ENCODE peak calls at places on chromosomes 13 and 19, in six cellular contexts. K, I, U, V, Q and Z are unnamed samples.

GRCh38 chr13:75437582-75438318 is 44.2 kb downstream of the TBC1D4 start:
- DNase-seq in K (no peak), I (no peak), U (no peak), V (peak), Q (no peak), Z (no peak)

GRCh38 chr19:3857449-3858003 is 11.3 kb downstream of the ZFR2 start:
- DNase-seq in K (no peak), I (no peak), U (peak), V (no peak), Q (no peak), Z (no peak)

GRCh38 chr19:40723661-40724254 is 6.8 kb downstream of the ITPKC start:
- DNase-seq in K (no peak), I (no peak), U (no peak), V (no peak), Q (no peak), Z (no peak)

GRCh38 chr13:75480691-75481175 is 1.2 kb downstream of the TBC1D4 start:
- DNase-seq in K (peak), I (peak), U (peak), V (no peak), Q (peak), Z (peak)

GRCh38 chr19:43570174-43570791 is 5.0 kb downstream of the XRCC1 start:
- DNase-seq in K (no peak), I (no peak), U (no peak), V (no peak), Q (no peak), Z (no peak)

GRCh38 chr13:44622259-44622658 is 46.1 kb upstream of the TSC22D1 start:
- DNase-seq in K (no peak), I (no peak), U (no peak), V (no peak), Q (no peak), Z (no peak)

GRCh38 chr13:60328073-60328472 is 68.9 kb upstream of the TDRD3 start:
- DNase-seq in K (no peak), I (no peak), U (no peak), V (peak), Q (no peak), Z (no peak)

GRCh38 chr13:39875111-39875510 is 219.6 kb downstream of the COG6 start:
- DNase-seq in K (no peak), I (no peak), U (no peak), V (no peak), Q (no peak), Z (no peak)

GRCh38 chr19:41411682-41412265 is 14.2 kb downstream of the BCKDHA start:
- DNase-seq in K (no peak), I (no peak), U (no peak), V (no peak), Q (no peak), Z (no peak)

GRCh38 chr19:40797963-40798222 is 1.1 kb upstream of the EGLN2 start:
- DNase-seq in K (no peak), I (no peak), U (no peak), V (no peak), Q (no peak), Z (no peak)

GRCh38 chr19:18208098-18208951 is 4.5 kb upstream of the RAB3A start:
- DNase-seq in K (no peak), I (peak), U (peak), V (no peak), Q (no peak), Z (no peak)

GRCh38 chr13:99395436-99395835 is 88.2 kb upstream of the GPR183 start:
- DNase-seq in K (no peak), I (no peak), U (no peak), V (no peak), Q (no peak), Z (no peak)

GRCh38 chr13:59211636-59212035 is 952.1 kb downstream of the DIAPH3 start:
- DNase-seq in K (no peak), I (no peak), U (no peak), V (no peak), Q (no peak), Z (no peak)

GRCh38 chr13:100584901-100585300 is 3.7 kb downstream of the GGACT start:
- DNase-seq in K (no peak), I (no peak), U (no peak), V (peak), Q (no peak), Z (no peak)

GRCh38 chr19:28619842-28620429 is 593.0 kb downstream of the UQCRFS1 start:
- DNase-seq in K (no peak), I (no peak), U (no peak), V (no peak), Q (no peak), Z (no peak)

GRCh38 chr19:53581871-53582279 is 43.9 kb downstream of the ZNF331 start:
- DNase-seq in K (no peak), I (no peak), U (no peak), V (no peak), Q (no peak), Z (no peak)

GRCh38 chr19:47469719-47470118 is 2.0 kb downstream of the SLC8A2 start:
- DNase-seq in K (no peak), I (no peak), U (no peak), V (no peak), Q (no peak), Z (no peak)

GRCh38 chr13:100542546-100543156 is 45.9 kb downstream of the GGACT start:
- DNase-seq in K (no peak), I (peak), U (no peak), V (peak), Q (no peak), Z (no peak)

GRCh38 chr19:29487432-29487831 is 38.4 kb upstream of the VSTM2B start:
- DNase-seq in K (peak), I (no peak), U (peak), V (no peak), Q (no peak), Z (no peak)

GRCh38 chr19:8403098-8403819 is 9.8 kb upstream of the MARCHF2 start:
- DNase-seq in K (no peak), I (no peak), U (no peak), V (no peak), Q (no peak), Z (no peak)

GRCh38 chr19:28868836-28869235 is 344.1 kb downstream of the UQCRFS1 start:
- DNase-seq in K (no peak), I (no peak), U (no peak), V (no peak), Q (no peak), Z (no peak)

GRCh38 chr13:23159205-23159586 is 21.6 kb upstream of the SGCG start:
- DNase-seq in K (no peak), I (peak), U (no peak), V (peak), Q (peak), Z (peak)

GRCh38 chr19:16078311-16078758 is 2.0 kb downstream of the TPM4 start:
- DNase-seq in K (no peak), I (peak), U (peak), V (peak), Q (no peak), Z (no peak)

GRCh38 chr19:4575978-4576933 is 16.8 kb upstream of the SEMA6B start:
- DNase-seq in K (peak), I (peak), U (peak), V (peak), Q (peak), Z (no peak)

GRCh38 chr19:18020212-18021067 is 12.5 kb downstream of the ARRDC2 start:
- DNase-seq in K (peak), I (no peak), U (peak), V (no peak), Q (no peak), Z (no peak)

GRCh38 chr13:23579072-23579885 is 9.1 kb downstream of the TNFRSF19 start:
- DNase-seq in K (peak), I (peak), U (peak), V (peak), Q (peak), Z (peak)

GRCh38 chr19:10430505-10431253 is 10.3 kb downstream of the PDE4A start:
- DNase-seq in K (peak), I (no peak), U (peak), V (no peak), Q (no peak), Z (no peak)

GRCh38 chr19:6375411-6376010 is at the start of gene PSPN:
- DNase-seq in K (no peak), I (no peak), U (no peak), V (no peak), Q (no peak), Z (no peak)

GRCh38 chr19:13014101-13014920 is 19.0 kb downstream of the NFIX start:
- DNase-seq in K (no peak), I (no peak), U (no peak), V (no peak), Q (no peak), Z (no peak)

GRCh38 chr19:30665449-30665848 is 293.3 kb downstream of the ZNF536 start:
- DNase-seq in K (no peak), I (no peak), U (no peak), V (no peak), Q (no peak), Z (no peak)

GRCh38 chr19:5113101-5113557 is 144.2 kb downstream of the KDM4B start:
- DNase-seq in K (no peak), I (no peak), U (no peak), V (no peak), Q (no peak), Z (no peak)

GRCh38 chr19:19280561-19280960 is 7.5 kb upstream of the TM6SF2 start:
- DNase-seq in K (no peak), I (no peak), U (no peak), V (no peak), Q (no peak), Z (no peak)

GRCh38 chr19:1181606-1182005 is 7.5 kb upstream of the SBNO2 start:
- DNase-seq in K (peak), I (no peak), U (no peak), V (no peak), Q (no peak), Z (no peak)

GRCh38 chr13:109737046-109737573 is 49.3 kb downstream of the IRS2 start:
- DNase-seq in K (no peak), I (no peak), U (no peak), V (no peak), Q (no peak), Z (no peak)

GRCh38 chr19:14072535-14073231 is at the start of gene MISP3:
- DNase-seq in K (peak), I (peak), U (peak), V (no peak), Q (no peak), Z (no peak)

GRCh38 chr13:41015920-41016319 is 3.2 kb downstream of the ELF1 start:
- DNase-seq in K (no peak), I (no peak), U (no peak), V (no peak), Q (no peak), Z (no peak)

GRCh38 chr19:8017808-8018207 is 12.4 kb upstream of the ELAVL1 start:
- DNase-seq in K (no peak), I (no peak), U (peak), V (peak), Q (no peak), Z (no peak)

GRCh38 chr19:1745589-1746031 is 7.7 kb upstream of the ONECUT3 start:
- DNase-seq in K (no peak), I (no peak), U (no peak), V (no peak), Q (no peak), Z (no peak)

GRCh38 chr13:85469320-85469719 is 329.9 kb downstream of the SLITRK6 start:
- DNase-seq in K (no peak), I (no peak), U (no peak), V (no peak), Q (no peak), Z (no peak)